ENCODE peak calls at places on chromosomes 3 and 15, in eight cellular contexts. F is Calu3, A is tibial artery, C is vagina, X is AG10803, W is mammary epithelial cell, D is heart right ventricle, U is cardiac fibroblast. Y is an unnamed sample.

GRCh38 chr3:111723293-111723963 is 128.3 kb upstream of the ZBED2 start:
- DNase-seq in F (no peak), A (no peak), C (no peak), X (peak; percentile 94), W (peak; percentile 64), D (no peak), U (peak; percentile 86), Y (no peak)

GRCh38 chr3:78941587-78941986 is 826.2 kb downstream of the ROBO1 start:
- DNase-seq in F (peak; percentile 25), A (no peak), C (no peak), X (peak; percentile 93), W (peak; percentile 85), D (no peak), U (peak; percentile 59), Y (no peak)

GRCh38 chr3:177337548-177338331 is 140.5 kb upstream of the TBL1XR1 start:
- DNase-seq in F (no peak), A (no peak), C (no peak), X (peak; percentile 92), W (peak; percentile 79), D (no peak), U (peak; percentile 84), Y (no peak)

GRCh38 chr3:151282921-151283320 is 4.6 kb upstream of the P2RY14 start:
- DNase-seq in F (no peak), A (no peak), C (no peak), X (peak; percentile 57), W (peak; percentile 42), D (no peak), U (peak; percentile 79), Y (no peak)

GRCh38 chr15:40436116-40436891 is 4.4 kb upstream of the BAHD1 start:
- DNase-seq in F (no peak), A (no peak), C (no peak), X (no peak), W (no peak), D (peak; percentile 27), U (no peak), Y (no peak)

GRCh38 chr3:10164546-10165393 is at the start of gene IRAK2:
- DNase-seq in F (peak; percentile 78), A (peak; percentile 88), C (no peak), X (peak; percentile 55), W (peak; percentile 49), D (peak; percentile 80), U (peak; percentile 70), Y (peak; percentile 85)

GRCh38 chr3:46627078-46627477 is 14.8 kb downstream of the FAM240A start:
- DNase-seq in F (no peak), A (no peak), C (no peak), X (no peak), W (no peak), D (no peak), U (no peak), Y (no peak)

GRCh38 chr3:47896736-47897135 is 93.8 kb downstream of the DHX30 start:
- DNase-seq in F (no peak), A (no peak), C (no peak), X (no peak), W (no peak), D (no peak), U (no peak), Y (no peak)

GRCh38 chr3:188749010-188749617 is 422.7 kb upstream of the TPRG1 start:
- DNase-seq in F (peak; percentile 44), A (no peak), C (no peak), X (no peak), W (no peak), D (no peak), U (no peak), Y (no peak)

GRCh38 chr15:89783111-89783860 is 7.2 kb downstream of the MESP2 start:
- DNase-seq in F (no peak), A (no peak), C (no peak), X (peak; percentile 84), W (no peak), D (no peak), U (peak; percentile 92), Y (peak; percentile 71)

GRCh38 chr3:43246956-43247355 is 39.4 kb upstream of the SNRK start:
- DNase-seq in F (no peak), A (no peak), C (no peak), X (no peak), W (no peak), D (no peak), U (peak; percentile 70), Y (no peak)

GRCh38 chr3:40768536-40768935 is 243.8 kb downstream of the ZNF621 start:
- DNase-seq in F (no peak), A (no peak), C (peak; percentile 83), X (no peak), W (peak; percentile 39), D (no peak), U (no peak), Y (no peak)

GRCh38 chr15:63006032-63006878 is 36.3 kb upstream of the TPM1 start:
- DNase-seq in F (no peak), A (no peak), C (no peak), X (no peak), W (peak; percentile 31), D (no peak), U (no peak), Y (no peak)

GRCh38 chr3:171311784-171312183 is 148.4 kb downstream of the TNIK start:
- DNase-seq in F (no peak), A (no peak), C (no peak), X (no peak), W (no peak), D (no peak), U (peak; percentile 22), Y (no peak)

GRCh38 chr3:116058844-116059243 is 386.4 kb downstream of the LSAMP start:
- DNase-seq in F (no peak), A (no peak), C (no peak), X (no peak), W (no peak), D (no peak), U (no peak), Y (no peak)

GRCh38 chr3:58861551-58861950 is 188.3 kb downstream of the CFAP20DC start:
- DNase-seq in F (no peak), A (no peak), C (no peak), X (no peak), W (no peak), D (no peak), U (no peak), Y (no peak)

GRCh38 chr3:154486949-154487348 is 57.0 kb upstream of the GPR149 start:
- DNase-seq in F (no peak), A (no peak), C (no peak), X (no peak), W (no peak), D (no peak), U (no peak), Y (no peak)

GRCh38 chr3:133464573-133464972 is 64.7 kb downstream of the BFSP2 start:
- DNase-seq in F (peak; percentile 21), A (no peak), C (no peak), X (peak; percentile 61), W (peak; percentile 24), D (no peak), U (peak; percentile 64), Y (no peak)

GRCh38 chr3:126307591-126308393 is 49.4 kb downstream of the KLF15 start:
- DNase-seq in F (no peak), A (no peak), C (peak; percentile 58), X (no peak), W (no peak), D (no peak), U (no peak), Y (no peak)

GRCh38 chr3:183818041-183818620 is 7.2 kb downstream of the MAP6D1 start:
- DNase-seq in F (no peak), A (peak; percentile 48), C (no peak), X (no peak), W (no peak), D (no peak), U (no peak), Y (no peak)
- TF ChIP-seq CTCF in F (no peak), A (no peak), C (no peak), X (no peak), W (no peak), D (no peak), U (no peak), Y (no peak)

GRCh38 chr3:183555541-183556081 is at the start of gene KLHL6:
- DNase-seq in F (no peak), A (no peak), C (no peak), X (no peak), W (no peak), D (peak; percentile 25), U (peak; percentile 15), Y (no peak)
- TF ChIP-seq CTCF in F (no peak), A (no peak), C (no peak), X (no peak), W (no peak), D (no peak), U (no peak), Y (no peak)

GRCh38 chr3:13066236-13066635 is 7.0 kb downstream of the IQSEC1 start:
- DNase-seq in F (no peak), A (no peak), C (no peak), X (no peak), W (no peak), D (no peak), U (no peak), Y (no peak)

GRCh38 chr3:13063225-13063624 is 10.0 kb downstream of the IQSEC1 start:
- DNase-seq in F (peak; percentile 63), A (no peak), C (no peak), X (no peak), W (no peak), D (no peak), U (no peak), Y (no peak)

GRCh38 chr3:13064964-13065363 is 8.3 kb downstream of the IQSEC1 start:
- DNase-seq in F (no peak), A (no peak), C (no peak), X (no peak), W (no peak), D (no peak), U (no peak), Y (no peak)

GRCh38 chr3:13065727-13066126 is 7.5 kb downstream of the IQSEC1 start:
- DNase-seq in F (no peak), A (no peak), C (no peak), X (no peak), W (no peak), D (no peak), U (no peak), Y (no peak)

GRCh38 chr3:13064469-13064868 is 8.8 kb downstream of the IQSEC1 start:
- DNase-seq in F (no peak), A (no peak), C (no peak), X (no peak), W (no peak), D (no peak), U (no peak), Y (no peak)
- TF ChIP-seq CTCF in F (no peak), A (no peak), C (no peak), X (no peak), W (no peak), D (no peak), U (no peak), Y (no peak)

GRCh38 chr3:160565442-160566403 is at the start of gene KPNA4:
- DNase-seq in F (peak; percentile 100), A (peak; percentile 99), C (peak; percentile 99), X (peak; percentile 96), W (peak; percentile 97), D (peak; percentile 97), U (peak; percentile 98), Y (peak; percentile 99)

GRCh38 chr3:160562952-160563351 is 2.4 kb downstream of the KPNA4 start:
- DNase-seq in F (no peak), A (no peak), C (no peak), X (no peak), W (no peak), D (no peak), U (no peak), Y (no peak)

GRCh38 chr3:160564949-160565441 is 376 bp downstream of the KPNA4 start:
- DNase-seq in F (peak; percentile 80), A (no peak), C (no peak), X (peak; percentile 63), W (peak; percentile 66), D (peak; percentile 74), U (peak; percentile 72), Y (no peak)

GRCh38 chr3:160566499-160566898 is 1.1 kb upstream of the KPNA4 start:
- DNase-seq in F (no peak), A (no peak), C (no peak), X (no peak), W (no peak), D (no peak), U (no peak), Y (no peak)

GRCh38 chr3:160564205-160564922 is 1.0 kb downstream of the KPNA4 start:
- DNase-seq in F (peak; percentile 48), A (peak; percentile 64), C (no peak), X (no peak), W (no peak), D (no peak), U (no peak), Y (no peak)
- TF ChIP-seq CTCF in F (no peak), A (no peak), C (no peak), X (no peak), W (no peak), D (no peak), U (no peak), Y (no peak)

Y was measured in coronary artery.